ENCODE peak calls at places on chromosomes 5 and 9, in seven cellular contexts. V is substantia nigra, A is NCI-H524 treated with DMSO at 0.1 percent for 48 hours, E is CMK, Q is tibial nerve, G is hepatic stellate cell, M is H7. Y is an unnamed sample.

GRCh38 chr9:108041551-108041950 is 552.0 kb upstream of the KLF4 start:
- DNase-seq in E (no peak), Q (no peak), V (no peak), M (no peak), A (no peak), G (peak), Y (peak)

GRCh38 chr5:29379619-29380018 is 1813.9 kb upstream of the CDH6 start:
- DNase-seq in V (no peak), E (no peak), G (no peak), M (no peak), A (no peak), Q (no peak), Y (peak)

GRCh38 chr9:134433101-134433500 is 106.8 kb downstream of the RXRA start:
- DNase-seq in M (no peak), E (no peak), G (peak), A (no peak), V (no peak), Q (no peak), Y (peak)

GRCh38 chr9:37650873-37651768 is at the start of gene FRMPD1:
- DNase-seq in V (no peak), G (peak), E (peak), A (no peak), Q (no peak), M (peak), Y (peak)

GRCh38 chr9:129198737-129199435 is 20.8 kb upstream of the IER5L start:
- DNase-seq in E (no peak), G (no peak), Q (peak), A (no peak), V (no peak), M (no peak), Y (no peak)

GRCh38 chr5:9653061-9653460 is 22.9 kb upstream of the TAS2R1 start:
- DNase-seq in A (no peak), E (no peak), Q (no peak), G (no peak), V (no peak), M (no peak), Y (no peak)

GRCh38 chr9:138011951-138012500 is 134.4 kb downstream of the CACNA1B start:
- DNase-seq in A (no peak), E (no peak), M (peak), G (no peak), V (no peak), Q (no peak), Y (no peak)

GRCh38 chr9:130058154-130058553 is 4.4 kb downstream of the GPR107 start:
- DNase-seq in A (no peak), M (peak), E (peak), Q (no peak), V (no peak), G (peak), Y (no peak)

GRCh38 chr5:146048994-146049703 is 56.2 kb downstream of the PLAC8L1 start:
- DNase-seq in G (peak), V (no peak), Q (peak), E (no peak), A (peak), M (peak), Y (peak)